ENCODE peak calls at places on chromosome 10, in seven cellular contexts. One of them, this sample, is unnamed.
A peak's percentile ranks its signal among the peaks of the same experiment; 100 is the strongest.

GRCh38 chr10:109871476-109871875 is 51.8 kb downstream of the XPNPEP1 start:
- DNase-seq in ovary: no peak
- DNase-seq in H1: no peak
- DNase-seq in stomach: peak; percentile 20
- DNase-seq in tibial nerve: no peak
- DNase-seq in A549: no peak
- DNase-seq in transverse colon: no peak
- DNase-seq in this sample: no peak

GRCh38 chr10:111429288-111430028 is 352.6 kb downstream of the ADRA2A start:
- DNase-seq in tibial nerve: peak; percentile 14
- DNase-seq in A549: no peak
- DNase-seq in H1: no peak
- DNase-seq in transverse colon: no peak
- DNase-seq in stomach: no peak
- DNase-seq in ovary: no peak
- DNase-seq in this sample: peak; percentile 64

GRCh38 chr10:125698599-125698998 is 15.6 kb upstream of the TEX36 start:
- DNase-seq in A549: peak; percentile 17
- DNase-seq in H1: no peak
- DNase-seq in transverse colon: no peak
- DNase-seq in stomach: no peak
- DNase-seq in tibial nerve: no peak
- DNase-seq in ovary: no peak
- DNase-seq in this sample: no peak

GRCh38 chr10:74436523-74437170 is 285.6 kb downstream of the ADK start:
- DNase-seq in transverse colon: no peak
- DNase-seq in H1: no peak
- DNase-seq in A549: no peak
- DNase-seq in tibial nerve: no peak
- DNase-seq in ovary: no peak
- DNase-seq in stomach: no peak
- DNase-seq in this sample: no peak

GRCh38 chr10:1420663-1421362 is 316.5 kb downstream of the ADARB2 start:
- DNase-seq in A549: peak; percentile 60
- DNase-seq in tibial nerve: peak; percentile 30
- DNase-seq in H1: peak; percentile 93
- DNase-seq in transverse colon: peak; percentile 61
- DNase-seq in stomach: peak; percentile 81
- DNase-seq in ovary: no peak
- DNase-seq in this sample: no peak

GRCh38 chr10:104688251-104688650 is 47.2 kb downstream of the SORCS3 start:
- DNase-seq in stomach: no peak
- DNase-seq in transverse colon: no peak
- DNase-seq in A549: no peak
- DNase-seq in H1: peak; percentile 38
- DNase-seq in ovary: no peak
- DNase-seq in tibial nerve: no peak
- DNase-seq in this sample: peak; percentile 75

GRCh38 chr10:114682121-114682520 is 24.0 kb upstream of the ABLIM1 start:
- DNase-seq in stomach: no peak
- DNase-seq in A549: no peak
- DNase-seq in tibial nerve: no peak
- DNase-seq in ovary: no peak
- DNase-seq in transverse colon: no peak
- DNase-seq in H1: no peak
- DNase-seq in this sample: no peak

GRCh38 chr10:97138174-97138573 is 47.6 kb downstream of the SLIT1 start:
- DNase-seq in tibial nerve: no peak
- DNase-seq in H1: no peak
- DNase-seq in ovary: no peak
- DNase-seq in stomach: no peak
- DNase-seq in A549: peak; percentile 35
- DNase-seq in transverse colon: no peak
- DNase-seq in this sample: no peak

GRCh38 chr10:128811943-128812342 is 655.1 kb upstream of the MGMT start:
- DNase-seq in ovary: no peak
- DNase-seq in transverse colon: no peak
- DNase-seq in A549: no peak
- DNase-seq in H1: peak; percentile 32
- DNase-seq in tibial nerve: no peak
- DNase-seq in stomach: no peak
- DNase-seq in this sample: no peak

GRCh38 chr10:74297389-74298080 is 146.5 kb downstream of the ADK start:
- DNase-seq in A549: no peak
- DNase-seq in transverse colon: no peak
- DNase-seq in tibial nerve: no peak
- DNase-seq in ovary: no peak
- DNase-seq in stomach: no peak
- DNase-seq in H1: no peak
- DNase-seq in this sample: no peak

GRCh38 chr10:3108575-3109105 is 41.3 kb downstream of the PFKP start:
- DNase-seq in tibial nerve: no peak
- DNase-seq in stomach: no peak
- DNase-seq in A549: no peak
- DNase-seq in ovary: no peak
- DNase-seq in transverse colon: no peak
- DNase-seq in H1: no peak
- DNase-seq in this sample: no peak

GRCh38 chr10:3105905-3106304 is 38.6 kb downstream of the PFKP start:
- DNase-seq in tibial nerve: no peak
- DNase-seq in H1: no peak
- DNase-seq in transverse colon: no peak
- DNase-seq in stomach: no peak
- DNase-seq in ovary: no peak
- DNase-seq in A549: no peak
- DNase-seq in this sample: no peak

GRCh38 chr10:3108033-3108432 is 40.7 kb downstream of the PFKP start:
- DNase-seq in transverse colon: no peak
- DNase-seq in H1: no peak
- DNase-seq in A549: no peak
- DNase-seq in stomach: no peak
- DNase-seq in tibial nerve: no peak
- DNase-seq in ovary: no peak
- DNase-seq in this sample: no peak

GRCh38 chr10:3106908-3107425 is 39.6 kb downstream of the PFKP start:
- DNase-seq in tibial nerve: no peak
- DNase-seq in H1: no peak
- DNase-seq in ovary: no peak
- DNase-seq in stomach: no peak
- DNase-seq in A549: peak; percentile 60
- DNase-seq in transverse colon: no peak
- DNase-seq in this sample: no peak

GRCh38 chr10:3107426-3107961 is 40.1 kb downstream of the PFKP start:
- DNase-seq in ovary: peak; percentile 82
- DNase-seq in A549: peak; percentile 95
- DNase-seq in H1: no peak
- DNase-seq in tibial nerve: peak; percentile 67
- DNase-seq in stomach: no peak
- DNase-seq in transverse colon: peak; percentile 43
- DNase-seq in this sample: peak; percentile 96
- TF ChIP-seq EP300 in ovary: no peak
- TF ChIP-seq EP300 in A549: peak; percentile 82
- TF ChIP-seq EP300 in H1: no peak
- TF ChIP-seq EP300 in tibial nerve: peak; percentile 84
- TF ChIP-seq EP300 in stomach: peak; percentile 89
- TF ChIP-seq EP300 in transverse colon: no peak
- TF ChIP-seq EP300 in this sample: peak; percentile 84

DNA sequence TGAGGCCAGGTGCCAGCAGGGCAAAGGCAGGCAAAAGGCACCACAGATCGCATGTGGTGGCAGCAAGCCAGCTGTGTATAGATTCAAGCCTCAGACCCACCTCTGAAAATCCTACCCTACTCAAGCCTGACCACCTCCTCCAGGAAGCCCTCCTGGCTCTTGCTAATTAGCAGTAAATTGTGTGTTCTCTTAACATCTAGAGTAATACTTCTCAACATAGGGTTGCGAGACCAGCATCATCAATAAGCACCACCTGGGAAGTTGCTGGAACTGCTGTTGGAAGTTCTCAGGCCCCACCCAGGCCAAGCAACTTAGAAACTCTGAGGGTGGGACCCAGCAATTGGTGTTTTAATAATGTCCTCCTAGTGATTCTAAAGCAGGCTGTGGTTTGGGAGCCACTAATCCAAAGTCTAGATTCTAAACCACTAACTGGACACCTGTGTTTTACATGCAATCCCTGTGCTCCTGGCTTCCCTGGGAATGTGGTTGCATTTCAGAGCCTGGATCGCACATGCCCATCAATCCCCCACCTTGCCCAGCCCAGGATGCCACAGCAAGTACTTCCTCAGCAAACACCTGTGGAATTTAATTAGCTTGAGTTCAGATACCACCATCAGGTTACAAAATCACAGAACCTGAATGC is 46.2 kb downstream of the KCNMA1 start:
- DNase-seq in tibial nerve: no peak
- DNase-seq in stomach: no peak
- DNase-seq in ovary: no peak
- DNase-seq in A549: no peak
- DNase-seq in H1: no peak
- DNase-seq in transverse colon: no peak
- DNase-seq in this sample: no peak
- H3K4me1 ChIP-seq in tibial nerve: no peaks in the 10 kb centered on the region
- H3K4me1 ChIP-seq in stomach: peaks cover 12% of the 10 kb centered on the region
- H3K4me1 ChIP-seq in ovary: no peaks in the 10 kb centered on the region
- H3K4me1 ChIP-seq in A549: peaks cover 60% of the 10 kb centered on the region
- H3K4me1 ChIP-seq in H1: no peaks in the 10 kb centered on the region
- H3K4me1 ChIP-seq in transverse colon: peaks cover 31% of the 10 kb centered on the region
- H3K4me1 ChIP-seq in this sample: peaks cover 88% of the 10 kb centered on the region

GRCh38 chr10:75654777-75655176 is 223.4 kb downstream of the LRMDA start:
- DNase-seq in transverse colon: no peak
- DNase-seq in ovary: peak; percentile 41
- DNase-seq in tibial nerve: no peak
- DNase-seq in A549: no peak
- DNase-seq in H1: no peak
- DNase-seq in stomach: no peak
- DNase-seq in this sample: no peak
- TF ChIP-seq CTCF in transverse colon: no peak
- TF ChIP-seq CTCF in ovary: no peak
- TF ChIP-seq CTCF in tibial nerve: no peak
- TF ChIP-seq CTCF in A549: no peak
- TF ChIP-seq CTCF in H1: no peak
- TF ChIP-seq CTCF in stomach: no peak
- TF ChIP-seq CTCF in this sample: no peak

GRCh38 chr10:103504181-103504783 is 10.8 kb downstream of the NEURL1 start:
- DNase-seq in A549: peak; percentile 77
- DNase-seq in tibial nerve: no peak
- DNase-seq in ovary: peak; percentile 68
- DNase-seq in stomach: peak; percentile 34
- DNase-seq in H1: no peak
- DNase-seq in transverse colon: no peak
- DNase-seq in this sample: no peak
- TF ChIP-seq EP300 in A549: no peak
- TF ChIP-seq EP300 in tibial nerve: no peak
- TF ChIP-seq EP300 in ovary: no peak
- TF ChIP-seq EP300 in stomach: no peak
- TF ChIP-seq EP300 in H1: no peak
- TF ChIP-seq EP300 in transverse colon: no peak
- TF ChIP-seq EP300 in this sample: no peak

GRCh38 chr10:24120651-24121050 is 88.3 kb upstream of the KIAA1217 start:
- DNase-seq in H1: no peak
- DNase-seq in ovary: no peak
- DNase-seq in A549: no peak
- DNase-seq in transverse colon: no peak
- DNase-seq in tibial nerve: no peak
- DNase-seq in stomach: no peak
- DNase-seq in this sample: no peak
- H3K4me1 ChIP-seq in H1: no peaks in the 10 kb centered on the region
- H3K4me1 ChIP-seq in ovary: no peaks in the 10 kb centered on the region
- H3K4me1 ChIP-seq in A549: no peaks in the 10 kb centered on the region
- H3K4me1 ChIP-seq in transverse colon: no peaks in the 10 kb centered on the region
- H3K4me1 ChIP-seq in tibial nerve: no peaks in the 10 kb centered on the region
- H3K4me1 ChIP-seq in stomach: no peaks in the 10 kb centered on the region
- H3K4me1 ChIP-seq in this sample: no peaks in the 10 kb centered on the region

DNA sequence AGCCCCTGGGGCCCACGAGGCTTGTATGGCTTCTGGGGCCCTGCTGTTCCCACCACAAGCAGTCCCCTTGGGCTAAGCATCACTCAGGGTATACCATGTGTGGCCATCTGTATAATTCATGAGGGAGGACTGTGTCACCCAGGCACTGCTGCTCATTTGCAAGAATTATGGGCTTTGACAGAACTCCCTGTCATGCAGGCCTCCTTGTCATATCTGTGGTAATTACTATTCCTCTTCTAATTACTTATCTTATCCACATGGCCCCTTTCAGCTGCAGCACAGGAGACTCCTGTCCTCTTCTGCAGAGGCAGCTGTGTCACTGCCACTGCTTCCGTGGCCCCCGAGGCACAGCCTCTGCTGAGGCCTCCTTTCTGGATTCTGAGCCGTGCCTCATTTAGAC is 46.3 kb downstream of the LRMDA start:
- DNase-seq in A549: no peak
- DNase-seq in H1: no peak
- DNase-seq in stomach: no peak
- DNase-seq in tibial nerve: no peak
- DNase-seq in ovary: no peak
- DNase-seq in transverse colon: no peak
- DNase-seq in this sample: no peak
- TF ChIP-seq CTCF in A549: no peak
- TF ChIP-seq CTCF in H1: no peak
- TF ChIP-seq CTCF in stomach: no peak
- TF ChIP-seq CTCF in tibial nerve: no peak
- TF ChIP-seq CTCF in ovary: no peak
- TF ChIP-seq CTCF in transverse colon: no peak
- TF ChIP-seq CTCF in this sample: no peak

GRCh38 chr10:95864906-95865813 is 42.6 kb upstream of the CC2D2B start:
- DNase-seq in tibial nerve: peak; percentile 21
- DNase-seq in A549: peak; percentile 67
- DNase-seq in ovary: no peak
- DNase-seq in stomach: no peak
- DNase-seq in H1: no peak
- DNase-seq in transverse colon: peak; percentile 18
- DNase-seq in this sample: peak; percentile 91
- TF ChIP-seq EP300 in tibial nerve: no peak
- TF ChIP-seq EP300 in A549: no peak
- TF ChIP-seq EP300 in ovary: no peak
- TF ChIP-seq EP300 in stomach: no peak
- TF ChIP-seq EP300 in H1: no peak
- TF ChIP-seq EP300 in transverse colon: no peak
- TF ChIP-seq EP300 in this sample: no peak